ENCODE peak calls at places on chromosomes 13 and 19, in eight cellular contexts. C is ovary, A is transverse colon, N is upper lobe of left lung, K is SK-N-SH, I is stomach, M is A549, D is H1. Z is an unnamed sample.

GRCh38 chr13:99228737-99229691 is 28.4 kb downstream of the UBAC2 start:
- DNase-seq in M (no peak), C (no peak), D (no peak), N (no peak), A (no peak), I (no peak), K (peak), Z (no peak)

GRCh38 chr13:110664074-110664473 is 41.8 kb downstream of the CARS2 start:
- DNase-seq in A (no peak), C (no peak), M (no peak), K (no peak), D (no peak), I (no peak), N (no peak), Z (no peak)

GRCh38 chr19:45772130-45772880 is 3.3 kb upstream of the SIX5 start:
- DNase-seq in C (peak), D (no peak), I (peak), M (no peak), A (no peak), N (no peak), K (no peak), Z (no peak)

GRCh38 chr19:58550362-58551122 is 4.4 kb downstream of the CHMP2A start:
- DNase-seq in K (no peak), M (no peak), I (no peak), A (no peak), C (no peak), D (no peak), N (no peak), Z (no peak)

GRCh38 chr19:8149261-8150094 is at the start of gene FBN3:
- DNase-seq in I (no peak), D (no peak), N (peak), K (peak), C (no peak), A (no peak), M (no peak), Z (no peak)

GRCh38 chr19:920051-920857 is 3.1 kb downstream of the KISS1R start:
- DNase-seq in M (no peak), D (no peak), A (no peak), I (no peak), C (peak), N (peak), K (no peak), Z (no peak)

GRCh38 chr13:89726690-89727435 is 1620.6 kb upstream of the MIR17HG start:
- DNase-seq in N (no peak), A (no peak), C (no peak), M (no peak), D (no peak), K (no peak), I (no peak), Z (no peak)

GRCh38 chr13:46476174-46476573 is 76.8 kb upstream of the LRCH1 start:
- DNase-seq in N (no peak), M (no peak), C (no peak), A (no peak), I (no peak), K (no peak), D (no peak), Z (no peak)

GRCh38 chr13:74101436-74101835 is 32.8 kb downstream of the KLF12 start:
- DNase-seq in A (no peak), I (no peak), D (no peak), K (no peak), M (no peak), C (no peak), N (no peak), Z (no peak)

GRCh38 chr13:33937373-33938087 is 119.6 kb downstream of the RFC3 start:
- DNase-seq in D (peak), A (no peak), N (no peak), I (no peak), M (no peak), K (no peak), C (no peak), Z (no peak)

GRCh38 chr13:50928088-50928487 is 18.5 kb downstream of the RNASEH2B start:
- DNase-seq in A (no peak), K (no peak), N (no peak), D (no peak), I (no peak), C (no peak), M (no peak), Z (no peak)

GRCh38 chr13:28657784-28658538 is 969 bp upstream of the POMP start:
- DNase-seq in N (no peak), D (no peak), C (no peak), K (peak), M (no peak), A (no peak), I (no peak), Z (no peak)

GRCh38 chr13:99281811-99282263 is 23.7 kb upstream of the GPR18 start:
- DNase-seq in C (no peak), M (no peak), I (peak), N (peak), A (peak), K (no peak), D (no peak), Z (no peak)

GRCh38 chr19:3670258-3670795 is 29.9 kb downstream of the PIP5K1C start:
- DNase-seq in D (no peak), K (no peak), C (peak), N (peak), A (peak), I (peak), M (no peak), Z (peak)

GRCh38 chr19:45876411-45877197 is 9.3 kb downstream of the IRF2BP1 start:
- DNase-seq in K (peak), A (peak), C (peak), N (peak), I (peak), D (no peak), M (no peak), Z (no peak)

GRCh38 chr19:39303373-39304184 is 7.4 kb downstream of the IFNL1 start:
- DNase-seq in N (no peak), C (no peak), M (no peak), A (no peak), I (no peak), D (no peak), K (no peak), Z (no peak)

GRCh38 chr13:90233933-90234672 is 1113.4 kb upstream of the MIR17HG start:
- DNase-seq in A (no peak), C (no peak), I (no peak), D (no peak), M (no peak), K (no peak), N (no peak), Z (no peak)

GRCh38 chr19:47653856-47654255 is 44.9 kb downstream of the BICRA start:
- DNase-seq in C (no peak), D (no peak), I (no peak), A (no peak), N (no peak), K (no peak), M (no peak), Z (no peak)

GRCh38 chr13:98986226-98986846 is 8.5 kb upstream of the DOCK9 start:
- DNase-seq in D (no peak), A (no peak), N (no peak), K (no peak), M (no peak), C (no peak), I (no peak), Z (no peak)

GRCh38 chr13:80338781-80339577 is 1.9 kb downstream of the SPRY2 start:
- DNase-seq in I (peak), N (peak), M (no peak), D (no peak), K (peak), A (peak), C (peak), Z (peak)

GRCh38 chr13:73466561-73466960 is 407.8 kb downstream of the KLF5 start:
- DNase-seq in D (no peak), I (no peak), N (no peak), M (no peak), A (no peak), C (no peak), K (no peak), Z (no peak)

GRCh38 chr19:4075373-4075772 is 8.7 kb upstream of the ZBTB7A start:
- DNase-seq in D (no peak), C (no peak), N (peak), M (no peak), K (no peak), A (no peak), I (no peak), Z (no peak)

GRCh38 chr13:112923962-112924361 is 45.1 kb upstream of the MCF2L start:
- DNase-seq in M (no peak), C (no peak), D (no peak), N (no peak), A (no peak), K (no peak), I (no peak), Z (no peak)

GRCh38 chr13:36706755-36707154 is 32.9 kb downstream of the SERTM1 start:
- DNase-seq in A (no peak), K (no peak), N (no peak), M (no peak), C (no peak), D (no peak), I (no peak), Z (no peak)

GRCh38 chr13:20448470-20448869 is 77.2 kb downstream of the CRYL1 start:
- DNase-seq in I (no peak), C (no peak), A (no peak), D (no peak), K (no peak), M (no peak), N (no peak), Z (peak)

GRCh38 chr19:34273121-34273845 is 18.9 kb downstream of the GARRE1 start:
- DNase-seq in N (no peak), A (no peak), C (no peak), K (no peak), D (no peak), M (no peak), I (no peak), Z (no peak)

GRCh38 chr19:34275705-34276104 is 21.4 kb downstream of the GARRE1 start:
- DNase-seq in C (no peak), A (no peak), M (no peak), D (no peak), K (no peak), N (no peak), I (no peak), Z (no peak)

GRCh38 chr19:34276614-34277013 is 22.3 kb downstream of the GARRE1 start:
- DNase-seq in N (no peak), K (no peak), C (no peak), D (no peak), I (no peak), M (no peak), A (no peak), Z (no peak)

GRCh38 chr19:34274284-34274826 is 20.0 kb downstream of the GARRE1 start:
- DNase-seq in A (no peak), N (no peak), I (no peak), K (no peak), C (no peak), M (no peak), D (no peak), Z (no peak)

DNA sequence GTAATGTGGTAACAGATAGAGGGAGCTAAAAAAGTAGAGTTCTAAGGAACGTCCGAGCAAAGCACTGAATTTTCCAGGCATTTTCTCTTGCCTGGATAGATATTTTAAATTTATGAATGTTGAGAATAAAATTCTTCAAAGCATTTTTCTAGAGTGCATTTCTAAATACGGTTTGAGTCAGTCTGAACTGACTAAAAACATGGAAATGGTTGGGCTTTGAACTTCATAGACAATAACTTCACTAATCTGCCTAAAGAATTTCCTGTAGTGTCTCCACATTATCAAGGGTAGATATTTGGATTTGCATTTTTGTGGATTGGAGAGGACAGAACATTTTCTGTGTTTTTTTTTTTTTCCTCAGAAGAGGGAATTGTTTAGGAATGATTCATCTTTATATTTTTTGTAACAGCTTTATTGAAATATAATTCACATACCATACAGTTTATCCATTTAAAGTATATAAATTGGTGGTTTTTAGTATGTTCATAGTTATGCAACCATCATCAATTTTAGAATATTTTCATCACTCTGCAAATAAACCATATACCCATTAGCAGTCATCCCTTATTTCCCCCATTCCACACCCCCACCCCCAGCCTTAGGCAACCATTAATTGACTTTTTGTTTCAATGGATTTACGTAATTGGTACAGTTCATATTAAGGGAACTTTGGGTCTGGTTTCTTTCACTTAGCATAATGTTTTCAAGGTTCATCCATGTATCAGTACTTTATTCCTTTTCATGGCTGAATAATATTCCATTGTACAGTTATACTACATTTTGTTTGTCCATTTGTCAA is 20.7 kb downstream of the GARRE1 start:
- DNase-seq in A (no peak), I (no peak), K (no peak), C (no peak), M (no peak), D (no peak), N (no peak), Z (no peak)
- TF ChIP-seq EP300 in A (no peak), I (no peak), K (no peak), C (no peak), M (no peak), D (no peak), N (no peak), Z (no peak)

GRCh38 chr19:18000981-18001836 is 6.8 kb upstream of the ARRDC2 start:
- DNase-seq in A (peak), N (peak), C (peak), I (peak), K (peak), D (no peak), M (peak), Z (peak)
- TF ChIP-seq CTCF in A (no peak), N (peak), C (no peak), I (no peak), K (no peak), D (no peak), M (no peak), Z (peak)

GRCh38 chr19:32802840-32803239 is 66.7 kb downstream of the SLC7A9 start:
- DNase-seq in A (no peak), M (no peak), D (no peak), K (no peak), C (no peak), I (no peak), N (no peak), Z (no peak)
- TF ChIP-seq EP300 in A (no peak), M (no peak), D (no peak), K (no peak), C (no peak), I (no peak), N (no peak), Z (no peak)

DNA sequence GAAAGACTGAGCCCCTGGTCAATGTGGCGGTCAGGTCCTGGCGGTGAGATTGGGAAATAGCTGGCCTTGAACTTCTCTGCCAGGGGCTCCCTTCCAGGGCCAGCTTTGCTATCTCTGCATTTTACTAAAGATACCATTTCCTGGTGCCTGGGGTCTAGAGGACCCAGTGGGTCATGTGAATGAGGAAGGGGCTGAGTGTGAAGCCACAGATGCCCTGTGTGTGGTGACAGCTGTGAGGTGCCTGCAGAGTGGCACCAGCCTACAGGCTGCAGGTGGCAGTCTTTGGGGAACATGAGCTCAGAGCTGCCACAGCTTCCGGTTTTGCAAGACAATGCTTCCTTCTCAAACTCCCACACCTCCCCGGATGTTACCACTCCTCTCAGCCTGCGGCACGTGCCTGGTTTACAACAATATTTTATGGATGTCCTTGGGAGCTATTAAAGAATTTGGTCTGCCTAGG is 5.2 kb upstream of the MLNR start:
- DNase-seq in D (no peak), N (no peak), M (no peak), C (no peak), I (peak), K (no peak), A (peak), Z (no peak)
- TF ChIP-seq CTCF in D (peak), N (peak), M (no peak), C (no peak), I (no peak), K (no peak), A (no peak), Z (no peak)

GRCh38 chr13:24271231-24271610 is 38.2 kb upstream of the C1QTNF9 start:
- DNase-seq in A (no peak), N (no peak), K (no peak), D (no peak), M (no peak), I (no peak), C (no peak), Z (no peak)

GRCh38 chr13:24269803-24270202 is 39.6 kb upstream of the C1QTNF9 start:
- DNase-seq in N (no peak), A (no peak), D (no peak), I (no peak), M (no peak), C (no peak), K (no peak), Z (no peak)

GRCh38 chr13:24270639-24271131 is 38.7 kb upstream of the C1QTNF9 start:
- DNase-seq in K (peak), N (no peak), M (no peak), D (no peak), A (peak), C (peak), I (peak), Z (no peak)

GRCh38 chr13:24272452-24273161 is 36.8 kb upstream of the C1QTNF9 start:
- DNase-seq in K (peak), D (no peak), M (no peak), I (no peak), A (no peak), C (peak), N (no peak), Z (peak)

GRCh38 chr13:24271611-24272451 is 37.5 kb upstream of the C1QTNF9 start:
- DNase-seq in D (no peak), I (peak), M (no peak), K (peak), A (peak), C (peak), N (peak), Z (peak)
- TF ChIP-seq EP300 in D (no peak), I (no peak), M (no peak), K (peak), A (no peak), C (no peak), N (no peak), Z (no peak)

DNA sequence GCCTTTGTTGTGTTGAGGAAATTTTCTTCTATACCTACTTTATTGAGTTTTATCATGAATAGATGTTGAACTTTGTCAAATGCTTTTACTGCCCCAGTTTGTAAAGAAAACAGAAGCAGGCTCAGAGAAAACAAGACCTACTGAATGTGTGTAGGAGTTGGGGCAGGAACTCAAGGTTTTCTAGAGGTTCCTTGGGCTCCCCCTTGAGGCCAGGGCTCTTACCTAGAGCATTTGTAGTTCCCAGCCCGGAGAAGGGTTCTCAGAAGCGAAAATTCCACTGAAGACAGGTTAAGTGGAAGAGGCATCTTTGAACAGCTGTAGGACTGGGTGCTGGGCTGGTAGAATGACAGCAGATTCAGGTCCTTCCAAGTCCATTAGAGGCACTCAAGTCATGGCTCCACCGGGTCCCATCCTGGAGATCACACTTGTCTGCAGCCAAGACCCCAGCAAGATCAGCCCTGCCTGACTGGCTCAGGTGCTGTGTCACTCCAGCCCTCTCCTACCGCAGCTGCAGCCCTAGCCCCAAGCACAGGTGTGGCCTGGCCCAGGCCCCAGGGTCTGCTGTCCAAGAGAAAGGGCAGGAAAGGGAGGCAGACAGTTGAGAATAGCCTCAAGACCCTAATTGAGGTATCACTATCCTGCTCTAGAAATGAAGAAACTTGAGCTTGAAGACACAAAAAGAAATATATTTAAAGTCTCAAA is 425.5 kb downstream of the PCDH20 start:
- DNase-seq in I (peak), A (no peak), D (peak), K (no peak), M (no peak), C (no peak), N (peak), Z (no peak)
- TF ChIP-seq CTCF in I (no peak), A (no peak), D (peak), K (no peak), M (no peak), C (no peak), N (no peak), Z (no peak)

DNA sequence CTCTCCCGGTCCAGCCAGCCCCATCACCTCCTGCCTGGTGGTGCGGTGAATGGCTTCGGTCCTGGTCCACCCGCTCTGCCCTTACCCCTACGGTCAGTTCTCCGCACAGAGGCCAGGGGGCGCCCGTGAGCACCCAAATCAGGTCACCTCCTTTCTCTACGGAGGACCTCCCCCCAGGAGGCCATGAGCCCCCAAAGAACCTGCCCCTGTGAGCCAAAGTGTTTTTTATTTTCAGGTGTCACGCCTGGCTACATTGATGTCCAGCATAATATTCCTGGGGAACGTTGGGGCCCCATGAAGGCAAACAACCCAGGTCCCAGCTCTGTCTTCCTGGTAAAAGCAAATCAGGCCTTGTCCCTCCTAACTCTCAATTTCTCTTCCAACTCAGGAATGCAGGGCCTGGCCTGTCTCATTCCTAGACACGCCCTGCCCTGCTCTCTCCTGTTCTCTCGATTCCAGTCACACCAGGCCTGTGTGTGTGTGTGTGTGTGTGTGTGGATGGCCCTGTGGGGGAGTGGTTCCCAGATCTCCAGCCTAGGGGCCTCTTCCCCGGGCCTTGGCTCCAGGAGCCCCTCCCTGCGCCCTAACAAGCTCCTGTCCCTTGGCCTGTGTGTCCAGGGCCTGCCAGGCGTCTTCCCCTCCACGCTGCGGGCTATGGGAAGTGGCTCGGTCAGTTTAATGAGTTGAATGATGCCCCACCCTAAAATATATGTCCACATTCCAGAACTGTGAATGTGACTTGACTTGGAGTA is 9.7 kb upstream of the GIPC1 start:
- DNase-seq in A (peak), N (peak), M (peak), K (peak), D (no peak), C (no peak), I (peak), Z (no peak)
- TF ChIP-seq EP300 in A (no peak), N (no peak), M (no peak), K (no peak), D (no peak), C (no peak), I (no peak), Z (no peak)

Z was measured in esophagus muscularis mucosa.